ENCODE peak calls at places on chromosome 14, in seven cellular contexts. S is cardiac fibroblast, I is omental fat pad, T is B cell, E is transverse colon, K is AG04450, M is Panc1. W is an unnamed sample.

GRCh38 chr14:51367600-51367931 is 127.5 kb downstream of the TMX1 start:
- DNase-seq in S (peak), I (no peak), T (no peak), E (no peak), K (peak), M (no peak), W (no peak)

GRCh38 chr14:22854963-22855724 is 16.4 kb upstream of the LRP10 start:
- DNase-seq in S (no peak), I (no peak), T (no peak), E (no peak), K (no peak), M (no peak), W (no peak)

GRCh38 chr14:93458234-93458633 is 27.5 kb downstream of the UNC79 start:
- DNase-seq in S (no peak), I (no peak), T (no peak), E (no peak), K (no peak), M (no peak), W (no peak)

GRCh38 chr14:55611859-55612258 is 31.9 kb downstream of the KTN1 start:
- DNase-seq in S (no peak), I (no peak), T (no peak), E (no peak), K (no peak), M (no peak), W (no peak)

GRCh38 chr14:92900660-92901059 is 22.3 kb upstream of the CHGA start:
- DNase-seq in S (no peak), I (no peak), T (no peak), E (no peak), K (no peak), M (no peak), W (no peak)

GRCh38 chr14:23984891-23985607 is 3.7 kb upstream of the DHRS4L2 start:
- DNase-seq in S (peak), I (no peak), T (no peak), E (no peak), K (peak), M (no peak), W (no peak)

GRCh38 chr14:64387738-64388532 is at the start of gene MTHFD1:
- DNase-seq in S (peak), I (peak), T (peak), E (peak), K (peak), M (peak), W (peak)

GRCh38 chr14:36652542-36653201 is 9.0 kb upstream of the PAX9 start:
- DNase-seq in S (no peak), I (no peak), T (no peak), E (no peak), K (no peak), M (no peak), W (no peak)

GRCh38 chr14:103512701-103513611 is 9.7 kb downstream of the CKB start:
- DNase-seq in S (peak), I (no peak), T (peak), E (peak), K (no peak), M (no peak), W (no peak)

GRCh38 chr14:92846162-92846897 is 52.2 kb downstream of the GOLGA5 start:
- DNase-seq in S (peak), I (no peak), T (no peak), E (no peak), K (no peak), M (no peak), W (no peak)

GRCh38 chr14:59343585-59343984 is 121.6 kb downstream of the GPR135 start:
- DNase-seq in S (no peak), I (no peak), T (no peak), E (no peak), K (no peak), M (no peak), W (no peak)

GRCh38 chr14:95948608-95949007 is 72.0 kb downstream of the TUNAR start:
- DNase-seq in S (no peak), I (no peak), T (no peak), E (no peak), K (no peak), M (no peak), W (no peak)

DNA sequence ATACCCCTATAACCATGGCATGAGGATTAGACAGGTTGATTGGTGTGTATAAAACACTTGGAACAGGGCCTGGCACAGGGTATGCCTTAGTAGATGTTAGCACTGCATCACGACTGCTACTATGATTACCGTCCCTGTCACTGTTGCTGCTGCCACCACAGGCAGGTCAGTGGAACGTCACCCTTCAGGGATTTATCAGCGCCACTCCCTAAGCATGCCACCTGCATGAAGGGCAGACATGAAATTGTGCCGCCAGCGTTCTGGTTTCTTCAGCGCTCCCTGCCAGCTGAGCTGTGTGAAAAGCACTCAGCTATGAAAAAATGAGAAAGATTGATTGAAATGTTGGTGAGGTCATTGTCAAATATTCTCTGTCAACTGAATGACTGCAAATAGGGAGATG is 477.0 kb downstream of the DPF3 start:
- DNase-seq in S (no peak), I (no peak), T (no peak), E (peak), K (no peak), M (no peak), W (no peak)
- TF ChIP-seq CTCF in S (no peak), I (no peak), T (no peak), E (no peak), K (no peak), M (no peak), W (no peak)

GRCh38 chr14:102295301-102295700 is 9.7 kb downstream of the MOK start:
- DNase-seq in S (peak), I (no peak), T (no peak), E (no peak), K (no peak), M (no peak), W (no peak)
- TF ChIP-seq CTCF in S (peak), I (no peak), T (peak), E (no peak), K (peak), M (no peak), W (no peak)

GRCh38 chr14:91484744-91485143 is 25.4 kb downstream of the PPP4R3A start:
- DNase-seq in S (no peak), I (no peak), T (no peak), E (no peak), K (no peak), M (no peak), W (no peak)

GRCh38 chr14:91482278-91483023 is 27.7 kb downstream of the PPP4R3A start:
- DNase-seq in S (peak), I (no peak), T (no peak), E (no peak), K (peak), M (no peak), W (no peak)

GRCh38 chr14:91484186-91484585 is 25.9 kb downstream of the PPP4R3A start:
- DNase-seq in S (no peak), I (no peak), T (no peak), E (no peak), K (no peak), M (no peak), W (no peak)
- TF ChIP-seq CTCF in S (peak), I (no peak), T (peak), E (no peak), K (no peak), M (no peak), W (no peak)

GRCh38 chr14:104993808-104994591 is 8.4 kb downstream of the CLBA1 start:
- DNase-seq in S (no peak), I (no peak), T (no peak), E (no peak), K (no peak), M (no peak), W (no peak)

GRCh38 chr14:104993306-104993705 is 7.7 kb downstream of the CLBA1 start:
- DNase-seq in S (no peak), I (no peak), T (no peak), E (no peak), K (no peak), M (no peak), W (no peak)

GRCh38 chr14:104994988-104995387 is 9.4 kb downstream of the CLBA1 start:
- DNase-seq in S (no peak), I (no peak), T (no peak), E (no peak), K (no peak), M (no peak), W (no peak)

GRCh38 chr14:104996483-104996882 is 10.9 kb downstream of the CLBA1 start:
- DNase-seq in S (no peak), I (no peak), T (no peak), E (no peak), K (no peak), M (no peak), W (no peak)

GRCh38 chr14:104996032-104996431 is 10.4 kb downstream of the CLBA1 start:
- DNase-seq in S (no peak), I (no peak), T (no peak), E (no peak), K (no peak), M (no peak), W (no peak)
- TF ChIP-seq CTCF in S (no peak), I (no peak), T (no peak), E (no peak), K (no peak), M (no peak), W (no peak)

DNA sequence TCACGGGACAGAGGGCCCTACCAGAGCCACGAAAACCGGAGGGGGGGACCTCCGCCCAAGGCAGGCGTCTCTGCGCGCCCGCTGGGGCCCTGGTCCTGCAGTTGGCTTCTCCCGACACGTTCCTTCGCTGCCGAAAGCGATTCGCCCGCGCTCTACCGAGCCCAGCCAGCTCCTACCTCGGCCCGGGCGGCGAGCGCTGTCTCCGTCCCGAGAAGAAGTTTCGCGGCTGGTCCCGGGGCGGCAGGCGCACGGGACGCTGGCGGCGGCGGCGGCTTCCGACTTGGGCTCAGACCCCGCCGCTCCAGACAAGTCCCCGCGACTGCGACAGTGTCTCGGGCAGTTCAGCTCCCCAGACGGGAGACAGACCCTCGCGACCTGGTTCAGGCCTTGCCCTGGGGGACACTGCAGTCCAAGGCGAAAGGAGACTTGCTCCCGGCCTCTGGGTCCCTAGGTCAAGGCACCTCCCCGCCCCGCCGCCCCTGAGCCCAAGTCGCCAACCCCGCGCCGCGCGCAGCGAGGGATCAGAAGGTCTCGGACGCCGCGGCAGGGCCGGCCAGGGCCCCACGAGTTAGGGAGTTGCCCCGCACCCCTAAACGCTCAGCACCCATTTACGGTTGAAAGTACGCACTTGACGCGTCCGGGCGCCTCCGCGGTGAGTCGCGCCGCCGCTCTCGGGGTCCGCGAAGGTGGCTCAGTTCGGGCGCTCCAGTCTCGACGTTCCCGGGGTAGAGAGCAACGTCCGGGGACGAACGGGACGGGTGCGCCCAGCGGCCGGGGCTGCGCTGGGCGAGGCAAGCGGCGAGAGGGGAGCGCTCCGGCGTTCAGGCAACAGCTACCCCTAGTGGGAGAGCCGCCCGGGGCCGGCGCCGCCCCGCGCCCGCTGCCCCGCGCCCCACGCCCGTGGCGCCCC is 1.4 kb upstream of the DIO3 start:
- DNase-seq in S (peak), I (no peak), T (peak), E (peak), K (no peak), M (no peak), W (no peak)
- TF ChIP-seq CTCF in S (no peak), I (no peak), T (no peak), E (peak), K (no peak), M (peak), W (peak)

GRCh38 chr14:54566410-54567223 is at the start of gene SAMD4A:
- DNase-seq in S (peak), I (peak), T (peak), E (peak), K (peak), M (no peak), W (peak)
- TF ChIP-seq CTCF in S (peak), I (no peak), T (peak), E (peak), K (peak), M (peak), W (peak)

W was measured in osteocyte.